ENCODE peak calls at places on chromosomes 4 and X, in eight cellular contexts. Z is GM12892, T is IMR-90, O is esophagus muscularis mucosa, N is thyroid gland, H is HCT116, U is K562, F is lower leg skin. G is an unnamed sample.
A peak's percentile ranks its signal among the peaks of the same experiment; 100 is the strongest.

GRCh38 chr4:159547645-159548308 is 444.9 kb downstream of the RAPGEF2 start:
- DNase-seq in N (no peak), T (no peak), F (no peak), H (no peak), O (no peak), Z (no peak), U (no peak), G (no peak)

GRCh38 chr4:67546971-67547370 is 1.7 kb upstream of the CENPC start:
- DNase-seq in Z (no peak), H (no peak), O (no peak), F (no peak), U (peak; percentile 48), T (no peak), N (no peak), G (no peak)

GRCh38 chrX:150037041-150037440 is 98.8 kb upstream of the EOLA2 start:
- DNase-seq in F (no peak), T (no peak), O (no peak), H (no peak), U (no peak), Z (no peak), N (no peak), G (no peak)

GRCh38 chrX:71175531-71175930 is 30.9 kb downstream of the NLGN3 start:
- DNase-seq in F (no peak), U (no peak), T (no peak), Z (no peak), N (no peak), O (no peak), H (no peak), G (no peak)

GRCh38 chr4:1291996-1292702 is 2.5 kb downstream of the MAEA start:
- DNase-seq in U (no peak), T (no peak), H (no peak), Z (no peak), N (no peak), F (peak; percentile 75), O (no peak), G (no peak)

GRCh38 chr4:155241225-155241624 is 32.8 kb downstream of the NPY2R start:
- DNase-seq in N (no peak), T (no peak), Z (no peak), O (no peak), F (no peak), H (no peak), U (no peak), G (no peak)

GRCh38 chr4:74631338-74631737 is 163.0 kb downstream of the BTC start:
- DNase-seq in O (no peak), H (no peak), T (no peak), N (no peak), Z (no peak), F (no peak), U (no peak), G (no peak)

GRCh38 chr4:176758731-176759130 is 34.0 kb downstream of the VEGFC start:
- DNase-seq in N (no peak), O (no peak), H (no peak), U (no peak), Z (no peak), T (no peak), F (no peak), G (no peak)

GRCh38 chrX:47581731-47582647 is at the start of gene TIMP1:
- DNase-seq in Z (peak; percentile 71), F (peak; percentile 97), U (peak; percentile 95), T (peak; percentile 93), H (peak; percentile 75), N (peak; percentile 72), O (peak; percentile 96), G (peak; percentile 88)

GRCh38 chr4:87030606-87031441 is 96.0 kb downstream of the AFF1 start:
- DNase-seq in T (peak; percentile 33), N (no peak), F (no peak), O (peak; percentile 79), H (no peak), U (peak; percentile 83), Z (no peak), G (peak; percentile 77)

GRCh38 chr4:30818541-30818940 is 98.4 kb downstream of the PCDH7 start:
- DNase-seq in O (no peak), H (no peak), N (no peak), U (no peak), T (no peak), F (no peak), Z (no peak), G (no peak)

GRCh38 chrX:21837056-21837455 is 2.4 kb upstream of the MBTPS2 start:
- DNase-seq in F (no peak), O (no peak), N (no peak), Z (no peak), H (no peak), T (no peak), U (no peak), G (no peak)

GRCh38 chrX:21838937-21839333 is 482 bp upstream of the MBTPS2 start:
- DNase-seq in Z (no peak), O (no peak), N (no peak), F (no peak), H (no peak), U (peak; percentile 11), T (peak; percentile 14), G (no peak)

GRCh38 chrX:21843179-21843578 is 3.8 kb downstream of the MBTPS2 start:
- DNase-seq in F (no peak), T (peak; percentile 1), Z (no peak), O (no peak), U (no peak), N (no peak), H (no peak), G (no peak)

GRCh38 chrX:21840199-21840557 is 761 bp downstream of the MBTPS2 start:
- DNase-seq in U (peak; percentile 3), O (no peak), Z (no peak), T (peak; percentile 5), H (no peak), F (no peak), N (no peak), G (peak; percentile 27)

DNA sequence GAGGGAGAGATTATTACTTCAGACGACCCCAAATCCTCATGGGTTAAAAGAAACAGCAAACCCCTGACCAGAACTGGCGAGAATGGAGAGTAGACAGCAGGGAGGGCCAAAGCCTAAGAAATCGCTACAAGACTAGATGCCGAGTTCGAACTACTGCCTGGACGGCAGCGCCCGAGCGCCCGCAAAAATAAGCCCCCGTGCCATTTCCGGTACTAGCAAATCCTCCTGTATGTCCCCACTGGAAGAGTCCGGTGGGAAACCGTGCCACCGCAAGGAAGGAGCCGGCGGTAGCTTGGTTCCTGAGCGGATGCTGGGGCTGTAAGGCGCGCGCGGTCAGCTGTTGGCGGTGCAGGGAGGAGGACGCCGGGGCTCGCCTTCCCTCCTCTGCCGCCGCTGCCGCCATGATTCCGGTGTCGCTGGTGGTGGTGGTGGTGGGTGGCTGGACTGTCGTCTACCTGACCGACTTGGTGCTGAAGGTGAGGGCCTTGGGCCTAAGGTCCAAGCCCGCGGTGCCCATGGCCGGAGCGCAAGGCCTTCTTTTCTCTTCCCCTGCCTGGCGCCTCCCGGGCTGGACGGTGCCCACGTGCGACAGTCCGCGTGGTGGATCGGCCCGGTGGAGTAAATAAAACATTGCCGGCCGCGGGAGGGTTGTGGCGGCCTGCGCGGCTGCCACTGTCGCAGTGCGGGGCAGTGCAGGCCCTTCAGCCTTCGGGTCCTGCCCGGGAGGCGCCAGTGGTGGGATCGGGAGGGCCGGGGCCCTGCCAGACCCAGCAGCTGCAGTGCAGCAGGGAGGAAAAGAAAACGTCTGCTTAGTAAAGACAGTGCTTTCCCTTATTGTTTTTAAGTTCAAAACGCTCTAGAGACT is at the start of gene MBTPS2:
- DNase-seq in N (peak; percentile 77), Z (peak; percentile 13), U (peak; percentile 92), O (peak; percentile 94), H (peak; percentile 73), T (peak; percentile 91), F (peak; percentile 95), G (peak; percentile 92)
- TF ChIP-seq POLR2A in N (peak; percentile 55), Z (peak; percentile 70), U (peak; percentile 85), O (peak; percentile 7), H (no peak), T (peak; percentile 81), F (no peak), G (peak; percentile 75)

DNA sequence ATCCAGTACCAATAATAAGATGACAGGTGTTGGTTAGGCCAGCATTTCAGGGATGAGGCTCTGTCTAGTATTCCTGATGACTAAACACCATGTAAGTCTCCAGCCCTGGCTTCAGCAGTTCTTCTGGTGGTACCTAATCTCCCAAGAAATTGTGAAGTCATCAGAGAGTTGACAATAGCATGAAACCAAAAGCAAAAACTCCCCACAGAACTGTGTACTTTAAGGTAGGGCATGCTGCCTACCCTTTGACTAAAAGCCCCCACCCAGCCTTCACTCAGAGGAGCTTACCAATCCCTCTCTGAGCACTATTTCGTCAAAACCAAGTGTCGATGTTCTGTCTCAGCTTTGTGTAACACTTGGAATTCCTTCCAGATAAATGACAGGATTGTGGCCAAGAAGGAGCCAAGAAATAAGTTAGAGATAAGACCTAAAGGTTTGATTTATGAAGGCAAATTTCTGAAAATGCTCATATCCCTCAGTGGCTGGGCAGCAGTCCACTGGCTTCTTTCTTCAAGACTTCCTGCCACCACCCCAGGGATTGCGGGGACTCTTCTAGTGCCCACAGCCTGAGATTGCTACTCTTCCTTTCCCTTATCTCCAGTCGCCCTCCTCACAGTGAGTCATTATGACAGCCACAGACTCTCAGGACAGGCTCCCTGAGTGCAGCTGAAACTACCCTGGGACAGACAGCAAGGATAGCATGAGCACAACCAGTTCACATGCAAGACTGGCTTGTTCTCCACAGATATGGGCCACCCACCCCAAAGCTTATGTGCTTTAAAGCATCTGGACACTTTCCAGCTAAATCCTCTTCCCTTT is 67.3 kb upstream of the LHFPL1 start:
- DNase-seq in U (peak; percentile 1), F (no peak), Z (no peak), O (no peak), N (no peak), H (no peak), T (peak; percentile 31), G (no peak)
- TF ChIP-seq POLR2A in U (no peak), F (no peak), Z (no peak), O (no peak), N (no peak), H (no peak), T (no peak), G (no peak)

DNA sequence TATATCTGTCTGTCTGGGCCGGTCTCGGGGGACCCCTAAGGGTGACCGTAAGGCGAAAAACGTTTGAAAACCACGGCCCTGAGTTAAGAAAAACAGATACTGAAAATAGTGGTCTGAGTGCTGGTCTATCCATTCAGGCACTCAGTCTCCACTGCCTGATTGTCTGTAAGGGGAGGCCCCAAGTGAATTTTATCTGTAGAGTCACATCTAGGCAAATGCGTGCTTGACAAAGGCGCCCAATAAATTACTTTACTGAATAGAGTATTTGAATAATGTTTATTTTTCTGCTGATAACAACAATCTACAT is 461 bp downstream of the HNRNPH2 start:
- DNase-seq in U (no peak), F (no peak), O (no peak), Z (no peak), N (no peak), H (no peak), T (no peak), G (no peak)
- TF ChIP-seq POLR2A in U (peak; percentile 63), F (no peak), O (no peak), Z (peak; percentile 25), N (no peak), H (no peak), T (no peak), G (no peak)

GRCh38 chr4:123398803-123399637 is 2.4 kb downstream of the SPRY1 start:
- DNase-seq in U (peak; percentile 18), N (peak; percentile 67), F (peak; percentile 89), Z (peak; percentile 11), H (peak; percentile 12), T (peak; percentile 73), O (no peak), G (peak; percentile 51)
- TF ChIP-seq POLR2A in U (no peak), N (peak; percentile 6), F (no peak), Z (no peak), H (no peak), T (no peak), O (no peak), G (no peak)

G was measured in erythroblast.